ENCODE peak calls at places on chromosomes 16 and 17, in four cellular contexts. S is PC-9, M is fibroblast of lung, W is heart left ventricle. G is an unnamed sample.

GRCh38 chr17:41682611-41683010 is 6.1 kb upstream of the EIF1 start:
- DNase-seq in S (no peak), M (no peak), W (no peak), G (no peak)

GRCh38 chr16:57775661-57776469 is 26.4 kb downstream of the KIFC3 start:
- DNase-seq in S (no peak), M (no peak), W (no peak), G (peak; percentile 57)

GRCh38 chr17:8041249-8041928 is 2.5 kb downstream of the ALOX15B start:
- DNase-seq in S (peak; percentile 43), M (peak; percentile 53), W (no peak), G (no peak)

GRCh38 chr17:65434878-65435277 is 126.6 kb downstream of the AXIN2 start:
- DNase-seq in S (no peak), M (no peak), W (no peak), G (no peak)

GRCh38 chr17:29042679-29043538 is at the start of gene PIPOX:
- DNase-seq in S (no peak), M (peak; percentile 46), W (no peak), G (no peak)

GRCh38 chr16:86375841-86376240 is 134.5 kb upstream of the FOXF1 start:
- DNase-seq in S (no peak), M (no peak), W (no peak), G (no peak)

GRCh38 chr17:81866440-81867122 is 4.6 kb downstream of the ARHGDIA start:
- DNase-seq in S (no peak), M (no peak), W (no peak), G (peak; percentile 56)

GRCh38 chr16:87177627-87178026 is 139.6 kb downstream of the C16orf95 start:
- DNase-seq in S (no peak), M (no peak), W (no peak), G (no peak)

GRCh38 chr17:5373112-5373511 is 46.4 kb downstream of the NUP88 start:
- DNase-seq in S (no peak), M (no peak), W (no peak), G (no peak)

GRCh38 chr16:29117631-29118030 is 132.8 kb downstream of the LAT start:
- DNase-seq in S (no peak), M (no peak), W (no peak), G (no peak)

GRCh38 chr16:50178397-50179018 is 25.4 kb downstream of the TENT4B start:
- DNase-seq in S (no peak), M (no peak), W (no peak), G (no peak)

GRCh38 chr17:48549909-48550308 is 5.0 kb upstream of the HOXB2 start:
- DNase-seq in S (no peak), M (peak; percentile 76), W (no peak), G (no peak)

GRCh38 chr16:53734908-53735307 is 31.0 kb downstream of the FTO start:
- DNase-seq in S (no peak), M (no peak), W (no peak), G (no peak)
- H3K4me1 ChIP-seq in S (peaks cover 21% of the 10 kb centered on the region), M (no peaks in the 10 kb centered on the region), W (no peaks in the 10 kb centered on the region), G (peaks cover 10% of the 10 kb centered on the region)

GRCh38 chr16:66661210-66661560 is 35.4 kb downstream of the CMTM4 start:
- DNase-seq in S (no peak), M (no peak), W (no peak), G (no peak)
- H3K4me3 ChIP-seq in S (no peak overlapping the region), M (no peak overlapping the region), W (no peak overlapping the region), G (no peak overlapping the region)

GRCh38 chr16:75389096-75389692 is 44.1 kb downstream of the CFDP1 start:
- DNase-seq in S (no peak), M (no peak), W (no peak), G (no peak)

GRCh38 chr16:75383141-75383540 is 50.2 kb downstream of the CFDP1 start:
- DNase-seq in S (no peak), M (no peak), W (no peak), G (no peak)

GRCh38 chr16:75387951-75388350 is 45.4 kb downstream of the CFDP1 start:
- DNase-seq in S (no peak), M (no peak), W (no peak), G (no peak)

GRCh38 chr16:75382611-75383010 is 50.7 kb downstream of the CFDP1 start:
- DNase-seq in S (no peak), M (no peak), W (no peak), G (no peak)

GRCh38 chr16:75385507-75386152 is 47.7 kb downstream of the CFDP1 start:
- DNase-seq in S (peak; percentile 64), M (peak; percentile 80), W (no peak), G (no peak)
- H3K27ac ChIP-seq in S (peak overlapping the region; percentile 20), M (no peak overlapping the region), W (no peak overlapping the region), G (no peak overlapping the region)

GRCh38 chr17:79024901-79025737 is 1.1 kb downstream of the C1QTNF1 start:
- DNase-seq in S (no peak), M (no peak), W (peak; percentile 76), G (peak; percentile 88)
- H3K4me1 ChIP-seq in S (peaks cover 52% of the 10 kb centered on the region), M (peaks cover 30% of the 10 kb centered on the region), W (peaks cover 62% of the 10 kb centered on the region), G (peaks cover 27% of the 10 kb centered on the region)

DNA sequence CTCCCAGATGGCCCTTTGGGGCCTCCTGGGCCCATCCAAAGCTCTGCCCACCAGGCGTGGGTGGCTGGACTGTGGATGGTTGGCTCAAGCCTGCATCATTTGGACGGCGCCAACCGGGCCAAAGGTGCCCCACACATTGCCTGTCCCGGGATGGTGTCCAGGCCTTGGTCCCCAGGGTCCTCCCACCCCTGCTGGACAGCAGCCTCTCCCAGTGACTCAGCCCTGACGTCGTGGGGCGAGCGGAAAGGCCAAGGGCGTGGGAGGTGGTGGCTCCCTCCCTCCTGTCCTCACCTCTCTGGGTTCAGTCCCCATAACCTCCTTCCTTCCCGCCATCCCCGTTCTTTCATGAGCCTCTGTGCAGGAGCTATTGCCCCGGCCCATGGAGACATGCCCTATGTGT is 42.1 kb upstream of the DLX4 start:
- DNase-seq in S (no peak), M (peak; percentile 6), W (peak; percentile 59), G (peak; percentile 90)
- H3K4me3 ChIP-seq in S (no peak overlapping the region), M (no peak overlapping the region), W (no peak overlapping the region), G (no peak overlapping the region)

GRCh38 chr17:69783865-69784264 is 291.2 kb upstream of the KCNJ16 start:
- DNase-seq in S (no peak), M (no peak), W (no peak), G (no peak)

GRCh38 chr17:69779378-69780214 is 295.4 kb upstream of the KCNJ16 start:
- DNase-seq in S (peak; percentile 82), M (no peak), W (no peak), G (no peak)
- H3K27ac ChIP-seq in S (peak overlapping the region; percentile 54), M (no peak overlapping the region), W (no peak overlapping the region), G (no peak overlapping the region)

G was measured in right cardiac atrium.